ENCODE peak calls at places on chromosomes 12 and 14, in five cellular contexts. One of them, this sample, is unnamed.
A peak's percentile ranks its signal among the peaks of the same experiment; 100 is the strongest.

GRCh38 chr14:51750542-51750941 is 98.8 kb downstream of the FRMD6 start:
- DNase-seq in OCI-M1: no peak
- DNase-seq in NCI-H1436: no peak
- DNase-seq in RWPE1: no peak
- DNase-seq in cardiac fibroblast: no peak
- DNase-seq in this sample: peak; percentile 44

GRCh38 chr12:66329941-66330340 is 27.6 kb downstream of the HELB start:
- DNase-seq in RWPE1: peak; percentile 53
- DNase-seq in NCI-H1436: no peak
- DNase-seq in OCI-M1: no peak
- DNase-seq in cardiac fibroblast: peak; percentile 49
- DNase-seq in this sample: no peak

GRCh38 chr14:81400852-81401251 is 728 bp upstream of the STON2 start:
- DNase-seq in RWPE1: peak; percentile 69
- DNase-seq in cardiac fibroblast: peak; percentile 99
- DNase-seq in NCI-H1436: no peak
- DNase-seq in OCI-M1: peak; percentile 77
- DNase-seq in this sample: peak; percentile 72

GRCh38 chr14:43116341-43116740 is 1390.7 kb downstream of the FSCB start:
- DNase-seq in RWPE1: no peak
- DNase-seq in OCI-M1: no peak
- DNase-seq in NCI-H1436: no peak
- DNase-seq in cardiac fibroblast: no peak
- DNase-seq in this sample: no peak

GRCh38 chr12:75722714-75723200 is 211.3 kb upstream of the KRR1 start:
- DNase-seq in RWPE1: peak; percentile 53
- DNase-seq in OCI-M1: peak; percentile 60
- DNase-seq in cardiac fibroblast: peak; percentile 97
- DNase-seq in NCI-H1436: peak; percentile 23
- DNase-seq in this sample: peak; percentile 96

GRCh38 chr12:80443974-80444666 is at the start of gene PTPRQ:
- DNase-seq in cardiac fibroblast: peak; percentile 49
- DNase-seq in OCI-M1: no peak
- DNase-seq in RWPE1: no peak
- DNase-seq in NCI-H1436: no peak
- DNase-seq in this sample: peak; percentile 5

GRCh38 chr12:53208877-53209463 is 1.9 kb upstream of the ITGB7 start:
- DNase-seq in NCI-H1436: no peak
- DNase-seq in cardiac fibroblast: no peak
- DNase-seq in RWPE1: no peak
- DNase-seq in OCI-M1: peak; percentile 93
- DNase-seq in this sample: no peak

GRCh38 chr12:42059127-42059526 is 85.5 kb downstream of the GXYLT1 start:
- DNase-seq in RWPE1: no peak
- DNase-seq in cardiac fibroblast: no peak
- DNase-seq in OCI-M1: no peak
- DNase-seq in NCI-H1436: no peak
- DNase-seq in this sample: no peak

GRCh38 chr14:38964630-38965029 is 138.4 kb downstream of the SEC23A start:
- DNase-seq in RWPE1: no peak
- DNase-seq in OCI-M1: no peak
- DNase-seq in cardiac fibroblast: peak; percentile 34
- DNase-seq in NCI-H1436: no peak
- DNase-seq in this sample: no peak

GRCh38 chr12:2003676-2004112 is 563 bp downstream of the DCP1B start:
- DNase-seq in OCI-M1: peak; percentile 26
- DNase-seq in RWPE1: peak; percentile 9
- DNase-seq in NCI-H1436: no peak
- DNase-seq in cardiac fibroblast: no peak
- DNase-seq in this sample: no peak

GRCh38 chr14:92513966-92514843 is 624 bp downstream of the RIN3 start:
- DNase-seq in cardiac fibroblast: peak; percentile 40
- DNase-seq in RWPE1: peak; percentile 33
- DNase-seq in NCI-H1436: no peak
- DNase-seq in OCI-M1: peak; percentile 30
- DNase-seq in this sample: no peak

GRCh38 chr12:122937622-122938091 is 28.6 kb downstream of the ABCB9 start:
- DNase-seq in RWPE1: no peak
- DNase-seq in cardiac fibroblast: no peak
- DNase-seq in NCI-H1436: no peak
- DNase-seq in OCI-M1: no peak
- DNase-seq in this sample: no peak

GRCh38 chr14:63174760-63175191 is 29.5 kb upstream of the RHOJ start:
- DNase-seq in NCI-H1436: peak; percentile 35
- DNase-seq in OCI-M1: peak; percentile 26
- DNase-seq in RWPE1: peak; percentile 53
- DNase-seq in cardiac fibroblast: peak; percentile 88
- DNase-seq in this sample: peak; percentile 75

GRCh38 chr14:89600950-89601826 is 184.2 kb upstream of the FOXN3 start:
- DNase-seq in cardiac fibroblast: peak; percentile 13
- DNase-seq in NCI-H1436: no peak
- DNase-seq in OCI-M1: no peak
- DNase-seq in RWPE1: no peak
- DNase-seq in this sample: no peak